ENCODE peak calls at places on chromosomes 5 and 9, in six cellular contexts. S is NCI-H2081; X is HS-27A; L is Peyer's patch; N is iris pigment epithelial cell; U is stimulated activated CD8-positive, alpha-beta memory T cell treated with anti-CD3 and anti-CD28 coated beads, Interleukin-4, amount 100 ng/mL, for 1 hour. Q is an unnamed sample.

GRCh38 chr5:154524181-154524580 is 46.2 kb upstream of the HAND1 start:
- DNase-seq in S (no peak), L (no peak), N (no peak), X (no peak), U (no peak), Q (no peak)

GRCh38 chr5:155189476-155189875 is 175.9 kb downstream of the KIF4B start:
- DNase-seq in S (no peak), U (no peak), L (no peak), X (no peak), N (no peak), Q (no peak)

GRCh38 chr9:114401344-114401743 is 13.6 kb upstream of the AKNA start:
- DNase-seq in X (no peak), L (peak), S (no peak), N (no peak), U (no peak), Q (no peak)

GRCh38 chr9:128550226-128550625 is 2.2 kb upstream of the SPTAN1 start:
- DNase-seq in U (no peak), L (no peak), X (no peak), S (no peak), N (no peak), Q (no peak)

GRCh38 chr5:101689306-101689705 is 606.8 kb downstream of the SLCO4C1 start:
- DNase-seq in N (no peak), L (no peak), U (no peak), X (no peak), S (no peak), Q (no peak)

GRCh38 chr5:74630387-74631087 is 10.0 kb downstream of the ENC1 start:
- DNase-seq in L (no peak), S (no peak), N (peak), U (no peak), X (no peak), Q (peak)

GRCh38 chr5:27191786-27192505 is 153.6 kb upstream of the CDH9 start:
- DNase-seq in N (peak), L (no peak), X (no peak), U (no peak), S (no peak), Q (no peak)

GRCh38 chr9:27799326-27799725 is 226.0 kb upstream of the C9orf72 start:
- DNase-seq in X (no peak), N (no peak), U (no peak), S (no peak), L (no peak), Q (no peak)

GRCh38 chr5:146866263-146866662 is 12.3 kb downstream of the PPP2R2B start:
- DNase-seq in L (no peak), N (no peak), U (no peak), S (no peak), X (no peak), Q (no peak)

GRCh38 chr5:56910123-56910951 is 941 bp downstream of the SETD9 start:
- DNase-seq in L (peak), S (no peak), X (peak), N (peak), U (peak), Q (peak)

GRCh38 chr5:27962201-27962600 is 923.8 kb upstream of the CDH9 start:
- DNase-seq in U (no peak), N (peak), X (no peak), L (no peak), S (no peak), Q (no peak)

GRCh38 chr5:76081811-76082783 is 1.1 kb upstream of the SV2C start:
- DNase-seq in N (no peak), S (no peak), X (no peak), L (no peak), U (no peak), Q (peak)

GRCh38 chr9:128702445-128702948 is at the start of gene PKN3:
- DNase-seq in L (peak), X (peak), U (peak), N (peak), S (peak), Q (peak)

GRCh38 chr9:137088121-137088520 is 1.3 kb downstream of the MAN1B1 start:
- DNase-seq in L (no peak), U (no peak), N (no peak), S (no peak), X (no peak), Q (no peak)

GRCh38 chr5:71905804-71906711 is 187.0 kb downstream of the CARTPT start:
- DNase-seq in S (peak), X (no peak), L (no peak), N (no peak), U (no peak), Q (peak)

GRCh38 chr5:415928-416635 is 26.9 kb upstream of the EXOC3 start:
- DNase-seq in X (no peak), N (no peak), L (peak), U (no peak), S (no peak), Q (no peak)

GRCh38 chr5:89968870-89969472 is 440.6 kb downstream of the CETN3 start:
- DNase-seq in X (no peak), U (no peak), L (no peak), N (peak), S (no peak), Q (peak)

GRCh38 chr5:411728-412127 is 31.2 kb upstream of the EXOC3 start:
- DNase-seq in X (no peak), S (no peak), L (no peak), N (no peak), U (no peak), Q (no peak)

GRCh38 chr5:141490271-141490670 is 1.4 kb downstream of the PCDHGC5 start:
- DNase-seq in S (no peak), L (no peak), U (no peak), N (no peak), X (no peak), Q (no peak)

GRCh38 chr9:91119679-91120078 is 242.0 kb downstream of the AUH start:
- DNase-seq in N (no peak), S (no peak), U (no peak), L (no peak), X (peak), Q (no peak)

GRCh38 chr5:57316798-57317327 is 143.0 kb downstream of the GPBP1 start:
- DNase-seq in S (no peak), L (peak), N (peak), U (no peak), X (no peak), Q (no peak)

GRCh38 chr9:124770359-124771020 is 621 bp downstream of the NR6A1 start:
- DNase-seq in N (no peak), S (no peak), U (no peak), X (no peak), L (peak), Q (peak)

GRCh38 chr9:93216072-93216364 is 32.1 kb downstream of the WNK2 start:
- DNase-seq in U (no peak), X (no peak), S (no peak), N (no peak), L (no peak), Q (no peak)

GRCh38 chr9:14524881-14525515 is 168.2 kb downstream of the ZDHHC21 start:
- DNase-seq in S (peak), X (no peak), N (no peak), L (no peak), U (no peak), Q (peak)

GRCh38 chr5:115545065-115545882 is 699 bp upstream of the FEM1C start:
- DNase-seq in N (no peak), U (no peak), S (no peak), L (no peak), X (no peak), Q (peak)

GRCh38 chr5:173714551-173715428 is 98.3 kb upstream of the BOD1 start:
- DNase-seq in L (no peak), S (no peak), U (no peak), X (peak), N (peak), Q (no peak)

GRCh38 chr9:120966005-120966369 is 39.4 kb upstream of the TRAF1 start:
- DNase-seq in X (no peak), U (no peak), N (no peak), S (no peak), L (no peak), Q (no peak)

GRCh38 chr5:128579669-128580068 is 41.6 kb upstream of the FBN2 start:
- DNase-seq in U (no peak), L (no peak), S (no peak), N (peak), X (no peak), Q (no peak)

GRCh38 chr5:172707285-172708182 is 63.5 kb downstream of the DUSP1 start:
- DNase-seq in N (peak), U (no peak), X (peak), L (no peak), S (no peak), Q (peak)

GRCh38 chr9:121633144-121633714 is 18.2 kb upstream of the DAB2IP start:
- DNase-seq in S (no peak), N (no peak), X (no peak), L (no peak), U (no peak), Q (no peak)

GRCh38 chr9:2857564-2858198 is 13.8 kb upstream of the PUM3 start:
- DNase-seq in N (peak), S (peak), U (no peak), L (peak), X (peak), Q (peak)

GRCh38 chr9:125461501-125462190 is 200.0 kb downstream of the GAPVD1 start:
- DNase-seq in U (no peak), N (no peak), L (no peak), X (no peak), S (no peak), Q (no peak)

Q was measured in NCI-H82.